ENCODE peak calls at places on chromosomes 3 and 15, in seven cellular contexts. One of them, this sample, is unnamed.

GRCh38 chr3:157626817-157627216 is 123.6 kb upstream of the VEPH1 start:
- DNase-seq in H9: no peak
- DNase-seq in neuronal stem cell: no peak
- DNase-seq in IMR-90: no peak
- DNase-seq in mesendoderm: no peak
- DNase-seq in mesenchymal stem cell: no peak
- DNase-seq in trophoblast cell: no peak
- DNase-seq in this sample: no peak

GRCh38 chr3:71566776-71567175 is 16.8 kb downstream of the FOXP1 start:
- DNase-seq in H9: no peak
- DNase-seq in neuronal stem cell: no peak
- DNase-seq in IMR-90: no peak
- DNase-seq in mesendoderm: no peak
- DNase-seq in mesenchymal stem cell: no peak
- DNase-seq in trophoblast cell: no peak
- DNase-seq in this sample: no peak

GRCh38 chr3:62237296-62237948 is 135.9 kb downstream of the FEZF2 start:
- DNase-seq in H9: no peak
- DNase-seq in neuronal stem cell: no peak
- DNase-seq in IMR-90: no peak
- DNase-seq in mesendoderm: no peak
- DNase-seq in mesenchymal stem cell: no peak
- DNase-seq in trophoblast cell: peak; percentile 3
- DNase-seq in this sample: no peak

GRCh38 chr3:158845748-158846350 is 44.0 kb downstream of the MFSD1 start:
- DNase-seq in H9: no peak
- DNase-seq in neuronal stem cell: peak; percentile 14
- DNase-seq in IMR-90: no peak
- DNase-seq in mesendoderm: peak; percentile 47
- DNase-seq in mesenchymal stem cell: peak; percentile 41
- DNase-seq in trophoblast cell: peak; percentile 59
- DNase-seq in this sample: peak; percentile 15

GRCh38 chr3:117548600-117548999 is 839.0 kb downstream of the TUSC7 start:
- DNase-seq in H9: no peak
- DNase-seq in neuronal stem cell: no peak
- DNase-seq in IMR-90: peak; percentile 23
- DNase-seq in mesendoderm: no peak
- DNase-seq in mesenchymal stem cell: no peak
- DNase-seq in trophoblast cell: no peak
- DNase-seq in this sample: no peak

GRCh38 chr3:153944084-153944483 is 177.1 kb upstream of the ARHGEF26 start:
- DNase-seq in H9: no peak
- DNase-seq in neuronal stem cell: no peak
- DNase-seq in IMR-90: no peak
- DNase-seq in mesendoderm: no peak
- DNase-seq in mesenchymal stem cell: no peak
- DNase-seq in trophoblast cell: no peak
- DNase-seq in this sample: no peak

GRCh38 chr3:62159693-62160092 is 213.7 kb downstream of the FEZF2 start:
- DNase-seq in H9: no peak
- DNase-seq in neuronal stem cell: no peak
- DNase-seq in IMR-90: peak; percentile 52
- DNase-seq in mesendoderm: no peak
- DNase-seq in mesenchymal stem cell: no peak
- DNase-seq in trophoblast cell: no peak
- DNase-seq in this sample: no peak

GRCh38 chr3:189212681-189213080 is 40.9 kb downstream of the TPRG1 start:
- DNase-seq in H9: no peak
- DNase-seq in neuronal stem cell: no peak
- DNase-seq in IMR-90: no peak
- DNase-seq in mesendoderm: no peak
- DNase-seq in mesenchymal stem cell: no peak
- DNase-seq in trophoblast cell: no peak
- DNase-seq in this sample: no peak

GRCh38 chr3:38131621-38132369 is 5.1 kb downstream of the ACAA1 start:
- DNase-seq in H9: peak; percentile 73
- DNase-seq in neuronal stem cell: peak; percentile 54
- DNase-seq in IMR-90: peak; percentile 31
- DNase-seq in mesendoderm: peak; percentile 74
- DNase-seq in mesenchymal stem cell: peak; percentile 41
- DNase-seq in trophoblast cell: peak; percentile 47
- DNase-seq in this sample: no peak

GRCh38 chr3:188389711-188390346 is 235.9 kb downstream of the LPP start:
- DNase-seq in H9: no peak
- DNase-seq in neuronal stem cell: no peak
- DNase-seq in IMR-90: no peak
- DNase-seq in mesendoderm: no peak
- DNase-seq in mesenchymal stem cell: no peak
- DNase-seq in trophoblast cell: peak; percentile 34
- DNase-seq in this sample: no peak

DNA sequence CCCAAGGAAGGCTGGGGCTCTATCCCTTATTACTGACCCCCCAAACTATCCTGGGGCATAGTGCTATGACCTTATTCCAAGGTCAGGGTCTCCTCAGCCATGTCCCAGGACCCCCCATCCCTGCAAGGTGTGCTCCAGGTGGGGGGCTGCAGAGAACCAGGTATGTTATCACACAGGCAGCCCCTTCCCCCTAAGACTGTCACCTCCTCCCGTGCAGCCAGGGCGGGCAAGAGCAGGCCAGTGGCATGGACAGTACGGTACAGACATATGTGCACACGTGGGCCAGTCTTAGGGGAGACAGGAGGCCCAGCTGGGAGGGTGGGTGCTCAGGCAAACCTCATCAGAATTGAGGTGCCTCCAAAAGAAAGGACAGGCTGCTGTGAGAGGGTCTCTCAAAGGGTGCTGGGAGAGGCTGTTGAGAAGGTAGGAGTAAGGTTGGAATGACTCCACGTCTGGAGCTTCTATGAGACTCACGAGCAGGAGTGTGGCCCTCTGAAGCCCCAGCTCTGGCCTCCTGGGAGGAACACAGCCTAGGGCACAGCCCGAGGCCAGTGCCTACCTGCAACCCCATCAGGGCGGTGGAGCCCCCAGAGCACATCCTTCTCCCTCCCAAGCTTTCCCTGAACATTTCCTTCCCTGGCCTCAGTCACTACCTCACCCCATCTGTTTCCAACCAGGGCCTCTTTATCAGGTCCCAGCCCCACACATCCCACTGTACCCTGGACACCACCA is 1.7 kb upstream of the COL7A1 start:
- DNase-seq in H9: no peak
- DNase-seq in neuronal stem cell: no peak
- DNase-seq in IMR-90: no peak
- DNase-seq in mesendoderm: no peak
- DNase-seq in mesenchymal stem cell: no peak
- DNase-seq in trophoblast cell: peak; percentile 6
- DNase-seq in this sample: no peak
- H4K8ac ChIP-seq in H9: no peak overlapping the region
- H4K8ac ChIP-seq in neuronal stem cell: no peak overlapping the region
- H4K8ac ChIP-seq in IMR-90: peak overlapping the region; percentile 90
- H4K8ac ChIP-seq in mesendoderm: no peak overlapping the region
- H4K8ac ChIP-seq in mesenchymal stem cell: peak overlapping the region; percentile 69
- H4K8ac ChIP-seq in trophoblast cell: peak overlapping the region; percentile 71
- H4K8ac ChIP-seq in this sample: no peak overlapping the region

DNA sequence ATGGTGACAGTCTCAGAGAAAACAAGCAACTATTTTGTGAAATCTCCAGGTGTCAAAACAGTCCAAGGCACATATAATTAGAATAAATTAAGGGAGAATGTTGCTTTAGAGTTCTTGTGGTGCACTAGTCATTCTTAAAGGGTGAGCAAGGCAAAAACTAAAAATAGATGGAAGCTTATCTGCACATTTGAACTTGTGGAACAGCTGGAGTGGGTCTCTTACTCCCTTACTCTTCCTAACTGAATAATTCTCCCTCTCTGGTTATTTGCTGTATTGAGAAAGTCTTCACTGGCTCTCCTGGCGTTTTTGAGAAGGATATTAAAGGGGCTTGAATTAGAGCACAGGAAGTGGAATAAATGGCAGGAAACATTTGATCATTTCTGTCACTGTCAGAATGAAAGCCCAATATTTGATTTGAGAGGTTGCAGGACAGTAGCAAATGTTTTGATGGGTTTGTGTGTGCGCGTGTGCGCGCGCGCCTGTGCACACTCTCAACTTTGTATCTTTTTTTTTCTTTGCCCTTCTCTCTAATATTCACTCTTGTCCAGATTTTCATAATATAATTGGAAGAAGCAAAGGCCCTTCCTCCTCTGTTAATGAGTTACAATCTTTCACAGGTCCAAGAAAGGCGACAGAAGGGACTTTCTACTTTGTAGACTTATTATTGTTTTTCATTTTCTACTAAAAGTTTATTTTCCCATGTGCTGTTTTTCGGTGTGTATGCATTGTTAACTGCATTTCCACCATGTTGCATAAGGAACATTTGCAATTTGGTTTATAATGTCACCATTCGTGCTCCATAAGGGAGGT is 40.9 kb downstream of the AKAP13 start:
- DNase-seq in H9: no peak
- DNase-seq in neuronal stem cell: no peak
- DNase-seq in IMR-90: peak; percentile 59
- DNase-seq in mesendoderm: no peak
- DNase-seq in mesenchymal stem cell: peak; percentile 70
- DNase-seq in trophoblast cell: no peak
- DNase-seq in this sample: no peak
- H4K8ac ChIP-seq in H9: no peak overlapping the region
- H4K8ac ChIP-seq in neuronal stem cell: no peak overlapping the region
- H4K8ac ChIP-seq in IMR-90: no peak overlapping the region
- H4K8ac ChIP-seq in mesendoderm: no peak overlapping the region
- H4K8ac ChIP-seq in mesenchymal stem cell: no peak overlapping the region
- H4K8ac ChIP-seq in trophoblast cell: no peak overlapping the region
- H4K8ac ChIP-seq in this sample: no peak overlapping the region

DNA sequence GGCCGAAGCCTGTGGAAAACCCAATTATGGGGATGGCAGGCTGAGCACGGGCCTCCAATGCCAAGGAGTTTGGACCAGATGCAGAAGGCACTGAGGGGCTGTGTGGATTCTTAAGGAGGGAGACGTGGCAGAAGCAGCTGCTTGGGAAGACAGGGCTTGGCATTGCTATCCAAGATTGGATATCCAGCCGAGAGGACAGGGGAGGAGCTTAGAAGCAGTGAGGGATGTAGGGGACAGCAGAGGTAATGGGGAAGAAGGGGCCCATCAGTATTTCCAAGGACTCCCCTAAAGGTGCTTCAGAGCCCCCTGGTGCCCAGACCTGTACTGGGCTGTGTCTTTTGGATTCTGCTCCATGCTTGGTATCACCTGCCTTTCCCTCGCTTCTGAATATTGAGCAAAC is 112.8 kb upstream of the TLE3 start:
- DNase-seq in H9: peak; percentile 28
- DNase-seq in neuronal stem cell: no peak
- DNase-seq in IMR-90: no peak
- DNase-seq in mesendoderm: no peak
- DNase-seq in mesenchymal stem cell: no peak
- DNase-seq in trophoblast cell: no peak
- DNase-seq in this sample: no peak
- H4K8ac ChIP-seq in H9: no peak overlapping the region
- H4K8ac ChIP-seq in neuronal stem cell: no peak overlapping the region
- H4K8ac ChIP-seq in IMR-90: no peak overlapping the region
- H4K8ac ChIP-seq in mesendoderm: no peak overlapping the region
- H4K8ac ChIP-seq in mesenchymal stem cell: no peak overlapping the region
- H4K8ac ChIP-seq in trophoblast cell: no peak overlapping the region
- H4K8ac ChIP-seq in this sample: no peak overlapping the region

GRCh38 chr3:33388374-33389100 is 51.7 kb downstream of the UBP1 start:
- DNase-seq in H9: no peak
- DNase-seq in neuronal stem cell: no peak
- DNase-seq in IMR-90: no peak
- DNase-seq in mesendoderm: no peak
- DNase-seq in mesenchymal stem cell: no peak
- DNase-seq in trophoblast cell: no peak
- DNase-seq in this sample: no peak
- H4K8ac ChIP-seq in H9: no peak overlapping the region
- H4K8ac ChIP-seq in neuronal stem cell: no peak overlapping the region
- H4K8ac ChIP-seq in IMR-90: no peak overlapping the region
- H4K8ac ChIP-seq in mesendoderm: no peak overlapping the region
- H4K8ac ChIP-seq in mesenchymal stem cell: no peak overlapping the region
- H4K8ac ChIP-seq in trophoblast cell: no peak overlapping the region
- H4K8ac ChIP-seq in this sample: no peak overlapping the region

GRCh38 chr3:128195802-128196201 is 42.5 kb downstream of the EEFSEC start:
- DNase-seq in H9: no peak
- DNase-seq in neuronal stem cell: no peak
- DNase-seq in IMR-90: no peak
- DNase-seq in mesendoderm: no peak
- DNase-seq in mesenchymal stem cell: no peak
- DNase-seq in trophoblast cell: no peak
- DNase-seq in this sample: no peak

GRCh38 chr3:128198313-128198712 is 45.0 kb downstream of the EEFSEC start:
- DNase-seq in H9: no peak
- DNase-seq in neuronal stem cell: no peak
- DNase-seq in IMR-90: no peak
- DNase-seq in mesendoderm: peak; percentile 76
- DNase-seq in mesenchymal stem cell: no peak
- DNase-seq in trophoblast cell: no peak
- DNase-seq in this sample: no peak

GRCh38 chr3:128197855-128198254 is 44.6 kb downstream of the EEFSEC start:
- DNase-seq in H9: no peak
- DNase-seq in neuronal stem cell: no peak
- DNase-seq in IMR-90: no peak
- DNase-seq in mesendoderm: no peak
- DNase-seq in mesenchymal stem cell: no peak
- DNase-seq in trophoblast cell: no peak
- DNase-seq in this sample: no peak

GRCh38 chr3:128195369-128195768 is 42.1 kb downstream of the EEFSEC start:
- DNase-seq in H9: no peak
- DNase-seq in neuronal stem cell: no peak
- DNase-seq in IMR-90: no peak
- DNase-seq in mesendoderm: peak; percentile 83
- DNase-seq in mesenchymal stem cell: no peak
- DNase-seq in trophoblast cell: no peak
- DNase-seq in this sample: no peak

DNA sequence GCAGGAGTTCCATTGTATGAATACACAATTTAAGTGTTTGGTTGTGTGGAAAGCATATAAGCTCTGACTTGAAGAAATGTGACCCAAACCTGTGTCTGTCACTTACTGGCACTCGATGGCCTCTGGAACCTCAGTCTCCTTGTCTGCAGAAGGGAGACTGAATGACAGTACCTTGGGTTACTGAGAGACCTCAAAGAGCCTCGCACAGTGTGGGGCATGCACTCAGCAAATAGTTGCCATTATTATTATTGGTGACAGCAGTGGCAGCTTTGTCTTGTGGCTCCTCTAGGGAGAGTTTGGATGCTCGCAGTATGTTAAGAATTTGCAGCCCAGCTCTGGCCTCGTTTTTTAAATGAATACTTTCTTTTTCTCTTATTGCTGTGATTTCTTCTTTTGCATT is 43.4 kb downstream of the EEFSEC start:
- DNase-seq in H9: no peak
- DNase-seq in neuronal stem cell: no peak
- DNase-seq in IMR-90: no peak
- DNase-seq in mesendoderm: peak; percentile 66
- DNase-seq in mesenchymal stem cell: no peak
- DNase-seq in trophoblast cell: no peak
- DNase-seq in this sample: no peak
- H4K8ac ChIP-seq in H9: no peak overlapping the region
- H4K8ac ChIP-seq in neuronal stem cell: no peak overlapping the region
- H4K8ac ChIP-seq in IMR-90: no peak overlapping the region
- H4K8ac ChIP-seq in mesendoderm: no peak overlapping the region
- H4K8ac ChIP-seq in mesenchymal stem cell: no peak overlapping the region
- H4K8ac ChIP-seq in trophoblast cell: no peak overlapping the region
- H4K8ac ChIP-seq in this sample: no peak overlapping the region